ENCODE peak calls at places on chromosomes 6 and 20, in seven cellular contexts. F, C, X, V, U, Q and A are unnamed samples.

GRCh38 chr6:166707045-166707444 is 80.0 kb upstream of the RPS6KA2 start:
- DNase-seq in X (peak; percentile 15), U (peak; percentile 69), C (no peak), V (peak; percentile 17), Q (peak; percentile 55), F (peak; percentile 56), A (peak; percentile 56)

GRCh38 chr20:10433014-10433622 is 904 bp downstream of the MKKS start:
- DNase-seq in X (peak; percentile 25), V (no peak), F (peak; percentile 13), C (no peak), U (peak; percentile 41), Q (no peak), A (no peak)

GRCh38 chr6:81933648-81934047 is 181.2 kb upstream of the TENT5A start:
- DNase-seq in F (no peak), C (no peak), U (no peak), V (no peak), Q (no peak), X (peak; percentile 25), A (no peak)

GRCh38 chr6:158761746-158762145 is 57.4 kb downstream of the EZR start:
- DNase-seq in X (no peak), U (no peak), C (peak; percentile 47), V (no peak), Q (no peak), F (no peak), A (no peak)

GRCh38 chr20:21280496-21281016 is 22.6 kb upstream of the XRN2 start:
- DNase-seq in V (no peak), C (no peak), Q (peak; percentile 12), X (no peak), F (no peak), U (no peak), A (peak; percentile 48)

GRCh38 chr6:110689275-110689935 is 125.9 kb downstream of the CDK19 start:
- DNase-seq in Q (peak; percentile 15), F (no peak), V (no peak), U (no peak), C (no peak), X (no peak), A (no peak)

GRCh38 chr6:89680150-89680549 is 41.6 kb upstream of the LYRM2 start:
- DNase-seq in C (no peak), F (peak; percentile 2), X (no peak), V (no peak), U (no peak), Q (no peak), A (no peak)

GRCh38 chr6:169230322-169230665 is 23.4 kb downstream of the THBS2 start:
- DNase-seq in U (no peak), F (no peak), Q (no peak), V (no peak), X (no peak), C (no peak), A (no peak)

GRCh38 chr20:21166801-21167200 is 40.9 kb downstream of the KIZ start:
- DNase-seq in F (no peak), Q (peak; percentile 36), C (no peak), V (no peak), X (no peak), U (no peak), A (no peak)

GRCh38 chr6:139577991-139578604 is 203.7 kb upstream of the CITED2 start:
- DNase-seq in C (no peak), Q (no peak), X (peak; percentile 92), F (peak; percentile 55), U (no peak), V (peak; percentile 94), A (no peak)

GRCh38 chr6:16319813-16320532 is 81.6 kb downstream of the GMPR start:
- DNase-seq in F (peak; percentile 89), V (peak; percentile 93), Q (peak; percentile 82), U (peak; percentile 38), C (peak; percentile 90), X (peak; percentile 94), A (peak; percentile 59)

GRCh38 chr6:90216081-90216977 is 80.3 kb downstream of the BACH2 start:
- DNase-seq in U (peak; percentile 25), Q (peak; percentile 70), X (no peak), C (peak; percentile 65), F (no peak), V (peak; percentile 12), A (no peak)

GRCh38 chr20:41169791-41170351 is 32.5 kb downstream of the PLCG1 start:
- DNase-seq in F (peak; percentile 40), X (peak; percentile 85), Q (peak; percentile 1), U (no peak), V (peak; percentile 66), C (peak; percentile 61), A (no peak)

GRCh38 chr6:34871853-34872252 is 16.0 kb downstream of the TAF11 start:
- DNase-seq in C (no peak), Q (no peak), F (no peak), X (no peak), U (no peak), V (no peak), A (no peak)

GRCh38 chr6:136405410-136406029 is 115.9 kb upstream of the BCLAF1 start:
- DNase-seq in V (no peak), F (peak; percentile 43), U (peak; percentile 38), Q (no peak), X (peak; percentile 30), C (no peak), A (no peak)

GRCh38 chr6:166032366-166033171 is 135.1 kb downstream of the TBXT start:
- DNase-seq in F (peak; percentile 98), Q (no peak), U (no peak), X (peak; percentile 87), V (peak; percentile 95), C (no peak), A (no peak)

GRCh38 chr6:11357285-11357684 is 124.8 kb upstream of the NEDD9 start:
- DNase-seq in U (peak; percentile 43), Q (no peak), C (no peak), F (no peak), V (no peak), X (no peak), A (no peak)

GRCh38 chr6:143901885-143902708 is 37.8 kb downstream of the ZC2HC1B start:
- DNase-seq in U (no peak), C (no peak), F (peak; percentile 96), Q (peak; percentile 5), V (peak; percentile 66), X (peak; percentile 36), A (peak; percentile 55)

DNA sequence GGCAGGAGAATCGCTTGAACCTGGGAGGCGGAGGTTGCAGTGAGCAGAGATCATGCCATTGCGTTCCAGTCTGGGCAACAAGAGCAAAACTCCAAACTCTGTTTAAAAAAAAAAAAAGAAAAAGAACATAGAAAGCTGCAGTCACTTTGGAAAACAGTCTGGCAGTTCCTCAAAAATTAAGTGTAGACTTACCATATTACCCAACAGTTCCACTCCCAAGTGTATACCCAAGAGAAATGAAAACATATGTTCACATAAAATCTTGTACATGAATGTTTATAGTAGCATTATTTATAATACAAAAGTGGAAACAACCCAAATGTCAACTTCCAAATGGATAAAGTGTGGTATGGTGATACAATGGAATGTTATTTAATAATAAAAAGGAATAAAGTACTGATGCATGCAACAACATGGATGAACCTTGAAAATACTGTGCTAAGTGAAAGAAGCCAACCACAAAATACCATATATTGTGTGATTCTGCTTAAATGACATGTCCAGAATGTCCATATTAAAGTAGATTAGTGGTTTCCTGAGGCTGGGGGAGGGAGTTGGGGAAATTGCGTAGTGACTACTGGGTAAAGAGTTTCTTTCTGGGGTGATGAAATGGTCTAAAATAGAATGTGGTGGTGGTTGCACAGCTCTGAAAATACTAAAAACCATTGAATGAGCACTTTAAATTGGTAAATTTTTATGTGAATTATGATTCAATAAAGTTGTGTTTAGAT is 62.9 kb downstream of the SUN5 start:
- DNase-seq in C (no peak), F (peak; percentile 2), X (no peak), V (peak; percentile 56), Q (no peak), U (no peak), A (no peak)
- TF ChIP-seq CTCF in C (no peak), F (no peak), X (no peak), V (no peak), Q (no peak), U (no peak), A (no peak)

DNA sequence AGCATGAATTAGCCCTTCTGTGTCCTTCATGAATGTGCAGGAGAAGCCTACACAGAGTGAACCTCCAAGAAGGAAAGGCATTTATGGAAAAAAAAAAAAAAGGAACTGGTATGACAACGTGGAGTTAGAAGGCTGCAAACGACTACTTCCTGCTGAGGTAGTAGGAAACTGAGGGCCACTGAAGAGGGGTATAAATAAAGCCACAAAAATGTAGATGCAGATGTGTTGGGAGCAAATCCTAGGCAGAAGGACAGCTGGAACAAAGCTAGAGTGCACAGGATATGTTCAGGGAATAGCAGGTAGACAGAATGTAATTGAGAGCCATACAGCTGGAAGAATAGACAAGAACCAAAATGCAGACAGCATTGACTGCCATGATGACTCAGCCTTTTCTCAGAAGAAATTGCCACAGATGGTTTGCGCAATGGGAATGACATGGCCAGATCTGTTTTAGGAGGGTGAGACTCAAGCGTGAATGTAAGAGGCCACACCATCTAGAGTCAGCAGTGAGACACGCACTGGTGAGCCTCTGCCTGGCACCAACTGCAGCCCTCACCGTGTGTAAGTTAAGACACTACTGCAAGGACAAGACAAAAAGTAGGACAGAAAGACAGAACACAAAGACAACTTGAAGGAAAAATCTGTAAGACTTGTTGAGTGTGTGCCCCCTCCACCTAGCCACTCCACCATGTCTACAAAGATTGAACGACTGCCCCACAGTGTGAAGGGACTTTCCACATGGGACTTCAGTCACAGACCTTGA is 79.8 kb downstream of the KIF13A start:
- DNase-seq in C (peak; percentile 89), X (peak; percentile 100), U (no peak), F (peak; percentile 98), V (peak; percentile 99), Q (peak; percentile 20), A (no peak)
- TF ChIP-seq CTCF in C (no peak), X (peak; percentile 39), U (no peak), F (peak; percentile 34), V (peak; percentile 55), Q (no peak), A (no peak)

GRCh38 chr6:56613247-56613851 is 29.3 kb downstream of the DST start:
- DNase-seq in F (no peak), V (no peak), Q (no peak), C (no peak), X (no peak), U (no peak), A (no peak)

GRCh38 chr6:56620229-56620868 is 22.3 kb downstream of the DST start:
- DNase-seq in V (no peak), X (no peak), F (peak; percentile 75), U (no peak), C (no peak), Q (no peak), A (no peak)

GRCh38 chr6:56616967-56617366 is 25.7 kb downstream of the DST start:
- DNase-seq in U (no peak), C (no peak), F (no peak), X (no peak), V (no peak), Q (no peak), A (no peak)

DNA sequence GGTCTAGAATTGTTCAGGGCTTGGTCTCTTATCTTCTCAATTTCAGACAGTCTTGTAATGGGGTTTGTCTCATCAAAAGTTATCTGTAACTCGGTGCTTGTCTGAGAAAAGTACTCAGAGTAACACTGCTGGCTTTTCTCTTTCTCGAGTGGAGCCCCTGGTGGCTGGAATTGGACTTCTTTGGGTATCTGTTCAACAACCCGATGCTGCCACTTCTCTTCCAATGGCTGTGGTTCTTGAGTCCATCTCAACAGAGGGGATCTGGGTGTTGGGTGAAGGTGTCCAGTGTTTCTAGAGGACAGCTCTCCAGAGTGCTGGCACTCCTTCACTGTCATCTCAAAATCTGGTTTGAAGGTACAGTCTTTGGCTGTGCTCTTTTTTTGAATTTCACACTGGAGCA is 24.6 kb downstream of the DST start:
- DNase-seq in C (no peak), U (no peak), Q (no peak), X (no peak), F (no peak), V (no peak), A (no peak)
- TF ChIP-seq CTCF in C (no peak), U (no peak), Q (no peak), X (peak; percentile 29), F (no peak), V (no peak), A (no peak)

GRCh38 chr20:50717974-50718761 is 13.2 kb upstream of the PARD6B start:
- DNase-seq in X (no peak), V (no peak), U (no peak), F (no peak), C (peak; percentile 55), Q (no peak), A (no peak)
- TF ChIP-seq CTCF in X (no peak), V (no peak), U (no peak), F (peak; percentile 14), C (no peak), Q (no peak), A (no peak)